ENCODE peak calls at places on chromosomes 7 and 10, in nine cellular contexts. C, Z, D, P, X, U, B, Q and T are unnamed samples.

GRCh38 chr7:11931306-11931705 is 99.3 kb upstream of the THSD7A start:
- DNase-seq in Z (no peak), P (no peak), X (no peak), Q (no peak), C (no peak), B (no peak), U (no peak), D (no peak), T (no peak)

GRCh38 chr10:116612107-116612506 is 8.6 kb upstream of the PNLIPRP2 start:
- DNase-seq in Z (no peak), U (no peak), X (no peak), D (no peak), Q (no peak), C (no peak), B (no peak), P (no peak), T (no peak)

GRCh38 chr10:3886191-3886590 is 101.2 kb upstream of the KLF6 start:
- DNase-seq in C (peak), X (peak), Q (no peak), U (no peak), B (no peak), D (no peak), Z (peak), P (no peak), T (peak)

GRCh38 chr10:75396861-75397570 is 4.5 kb downstream of the ZNF503 start:
- DNase-seq in D (no peak), P (no peak), Q (no peak), B (no peak), Z (no peak), X (no peak), C (peak), U (no peak), T (no peak)

GRCh38 chr7:31108097-31108657 is 56.1 kb downstream of the ADCYAP1R1 start:
- DNase-seq in C (no peak), Z (no peak), D (no peak), X (no peak), P (no peak), Q (no peak), B (no peak), U (no peak), T (no peak)

GRCh38 chr7:129461809-129462208 is 27.6 kb downstream of the STRIP2 start:
- DNase-seq in C (no peak), B (no peak), P (no peak), Z (no peak), X (no peak), U (no peak), Q (no peak), D (no peak), T (no peak)

GRCh38 chr10:118495499-118495898 is 99.9 kb downstream of the PRLHR start:
- DNase-seq in P (no peak), C (no peak), X (no peak), B (no peak), D (no peak), Q (no peak), U (no peak), Z (no peak), T (no peak)

GRCh38 chr10:101693701-101694055 is 1.3 kb downstream of the FBXW4 start:
- DNase-seq in P (no peak), Z (peak), X (peak), C (no peak), U (no peak), Q (no peak), B (no peak), D (no peak), T (no peak)

GRCh38 chr7:50988465-50988864 is 205.8 kb upstream of the GRB10 start:
- DNase-seq in D (no peak), B (no peak), U (no peak), Q (no peak), C (peak), X (no peak), Z (no peak), P (no peak), T (no peak)

GRCh38 chr7:50781371-50781770 is 1.3 kb downstream of the GRB10 start:
- DNase-seq in C (no peak), D (peak), Z (no peak), P (no peak), U (no peak), Q (no peak), B (no peak), X (no peak), T (peak)

GRCh38 chr7:33418251-33418701 is 288.9 kb downstream of the BBS9 start:
- DNase-seq in X (peak), Z (no peak), U (no peak), B (no peak), C (peak), D (no peak), P (no peak), Q (no peak), T (no peak)

GRCh38 chr10:125662616-125663015 is 20.3 kb downstream of the TEX36 start:
- DNase-seq in Z (no peak), C (no peak), D (no peak), P (no peak), Q (no peak), X (no peak), U (no peak), B (no peak), T (no peak)

GRCh38 chr10:93062499-93063216 is 2.1 kb downstream of the CYP26C1 start:
- DNase-seq in P (no peak), D (no peak), B (no peak), Q (peak), C (peak), U (no peak), Z (no peak), X (peak), T (peak)

GRCh38 chr10:1538531-1539061 is 198.7 kb downstream of the ADARB2 start:
- DNase-seq in C (no peak), X (no peak), Z (no peak), B (no peak), U (no peak), Q (peak), P (no peak), D (no peak), T (peak)

GRCh38 chr10:99912057-99912456 is 97.7 kb downstream of the DNMBP start:
- DNase-seq in Z (no peak), P (no peak), X (no peak), Q (no peak), D (no peak), B (no peak), U (no peak), C (no peak), T (no peak)
- H3K4me3 ChIP-seq in Z (no peak), P (no peak), X (no peak), Q (no peak), D (no peak), B (no peak), U (no peak), C (peak), T (no peak)

DNA sequence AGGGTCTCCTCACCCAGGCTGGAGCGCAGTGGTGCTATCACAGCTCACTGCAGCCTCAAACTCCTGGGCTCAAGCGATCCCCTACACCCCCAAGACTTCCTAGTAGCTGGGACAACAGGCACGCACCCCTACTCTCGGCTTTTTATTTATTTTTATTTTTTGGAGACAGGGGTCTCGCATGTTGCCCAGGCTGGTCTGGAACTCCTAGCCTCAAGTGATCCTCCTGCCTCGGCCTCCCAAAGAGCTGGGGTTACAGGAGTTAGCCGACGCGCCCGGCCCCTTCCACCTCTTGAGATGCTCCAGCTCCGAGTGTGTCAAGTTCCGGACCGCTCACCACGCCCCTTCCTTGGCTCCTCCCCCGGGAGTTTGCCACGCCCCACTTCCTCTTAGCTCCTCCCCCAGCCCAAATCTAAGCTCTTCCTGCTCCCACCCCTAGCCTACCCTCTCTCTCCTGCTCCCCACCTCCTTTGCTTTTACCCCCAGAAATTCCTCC is 6.3 kb downstream of the NAT16 start:
- DNase-seq in Q (no peak), X (no peak), Z (no peak), P (no peak), C (peak), U (peak), D (peak), B (no peak), T (no peak)
- H3K4me3 ChIP-seq in Q (no peak), X (no peak), Z (no peak), P (no peak), C (peak), U (no peak), D (no peak), B (peak), T (no peak)

DNA sequence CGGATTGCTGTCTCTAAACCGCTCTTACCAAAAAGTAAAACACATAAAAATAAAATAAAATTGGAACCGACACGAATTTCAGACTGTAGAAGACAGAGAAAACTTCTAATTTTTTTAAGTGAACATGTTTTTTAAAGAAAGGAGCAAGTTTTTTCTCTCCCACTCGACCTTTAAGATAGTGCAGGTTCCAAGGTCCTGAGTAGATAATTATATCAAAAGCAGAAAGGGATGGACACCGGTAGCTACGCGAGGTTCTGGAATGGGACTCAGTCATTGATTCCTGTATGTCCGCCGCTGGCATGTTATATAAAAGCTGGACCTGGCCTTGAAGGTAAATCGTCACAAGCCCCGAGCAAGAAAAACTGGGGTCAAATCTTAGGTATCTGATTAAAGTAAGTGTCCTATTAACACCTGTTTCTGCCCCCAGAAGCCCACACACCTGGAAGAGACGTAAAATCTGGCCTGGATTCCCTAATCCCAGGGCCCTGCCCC is 462 bp upstream of the CISD1 start:
- DNase-seq in P (no peak), C (no peak), Q (no peak), D (no peak), Z (no peak), U (no peak), B (no peak), X (no peak), T (no peak)
- H3K4me3 ChIP-seq in P (peak), C (peak), Q (peak), D (peak), Z (peak), U (peak), B (peak), X (peak), T (peak)

GRCh38 chr10:6734286-6734685 is 154.2 kb upstream of the PRKCQ start:
- DNase-seq in Q (no peak), U (no peak), D (no peak), B (no peak), C (no peak), Z (no peak), X (no peak), P (no peak), T (no peak)

GRCh38 chr10:6739530-6740174 is 159.6 kb upstream of the PRKCQ start:
- DNase-seq in Z (no peak), D (no peak), B (no peak), U (no peak), Q (no peak), C (no peak), P (no peak), X (no peak), T (no peak)

GRCh38 chr10:6738464-6738824 is 158.4 kb upstream of the PRKCQ start:
- DNase-seq in B (peak), U (no peak), C (peak), Z (no peak), P (no peak), X (peak), D (no peak), Q (no peak), T (no peak)

GRCh38 chr10:6737080-6737641 is 157.1 kb upstream of the PRKCQ start:
- DNase-seq in P (no peak), Z (no peak), X (peak), U (no peak), C (peak), B (peak), Q (no peak), D (no peak), T (peak)

DNA sequence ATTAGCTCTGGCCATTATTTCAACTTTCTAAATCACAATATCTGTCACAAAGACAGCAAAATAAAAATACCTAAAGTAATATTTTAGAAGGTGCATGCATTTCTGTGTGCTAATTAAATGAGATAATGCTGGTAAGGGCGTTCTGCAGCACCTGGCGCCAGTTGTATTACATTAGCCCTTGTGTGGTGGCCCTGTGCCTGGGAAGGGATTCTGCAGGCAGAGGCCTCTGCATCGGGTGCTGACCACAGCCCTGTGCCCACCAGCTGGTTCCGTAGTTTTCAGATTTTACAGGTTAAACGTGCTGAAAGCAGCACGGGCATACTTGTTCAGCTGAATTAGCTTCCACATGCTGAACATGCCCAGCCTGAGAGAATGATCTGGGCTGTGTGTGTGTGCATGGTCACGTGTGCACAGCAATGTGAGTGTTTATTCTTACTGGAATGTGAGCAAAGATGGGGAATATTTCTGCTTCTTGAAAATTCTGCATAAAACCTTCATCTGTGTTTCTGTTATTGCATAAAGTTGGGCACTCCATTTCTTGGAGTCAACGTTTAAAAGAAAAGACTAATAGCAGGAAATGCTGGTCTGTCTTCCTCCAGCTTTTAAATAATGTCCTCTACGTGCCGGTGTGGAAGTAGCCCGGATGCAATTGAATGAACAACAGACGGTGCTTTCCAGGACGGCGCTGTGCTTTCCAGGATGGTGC is 157.8 kb upstream of the PRKCQ start:
- DNase-seq in Q (no peak), X (peak), D (no peak), U (no peak), B (peak), C (no peak), P (no peak), Z (no peak), T (no peak)
- H3K4me3 ChIP-seq in Q (no peak), X (no peak), D (no peak), U (no peak), B (peak), C (no peak), P (peak), Z (no peak), T (no peak)

GRCh38 chr7:7247658-7248057 is 65.3 kb downstream of the C1GALT1 start:
- DNase-seq in C (no peak), P (no peak), U (no peak), Z (no peak), X (no peak), Q (no peak), B (no peak), D (no peak), T (no peak)
- H3K4me3 ChIP-seq in C (no peak), P (no peak), U (peak), Z (no peak), X (no peak), Q (no peak), B (peak), D (no peak), T (no peak)

DNA sequence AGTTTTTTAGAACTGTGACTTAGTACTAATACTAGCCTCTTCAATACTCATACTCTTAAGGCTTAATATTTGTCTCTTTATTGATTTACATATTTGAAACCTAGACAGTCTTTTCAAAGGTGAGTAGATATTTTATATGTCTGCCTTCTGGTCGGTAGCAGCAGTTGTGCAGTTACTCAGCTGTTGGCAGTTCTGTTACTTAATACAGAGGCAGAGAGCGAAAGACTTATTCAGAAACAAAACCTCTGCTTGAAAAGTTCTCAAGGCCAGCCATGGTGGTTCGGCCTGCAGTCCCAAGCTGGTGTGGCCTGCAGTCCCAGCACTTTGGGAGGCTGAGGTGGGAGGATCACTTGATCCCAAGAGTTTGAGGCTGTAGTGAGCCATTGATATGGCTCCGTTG is 84.2 kb downstream of the AUTS2 start:
- DNase-seq in X (no peak), P (no peak), D (no peak), C (no peak), Q (no peak), U (no peak), B (no peak), Z (no peak), T (no peak)
- H3K4me3 ChIP-seq in X (no peak), P (no peak), D (no peak), C (no peak), Q (no peak), U (no peak), B (no peak), Z (no peak), T (no peak)

GRCh38 chr7:87212478-87212877 is 7.1 kb downstream of the TMEM243 start:
- DNase-seq in Q (no peak), P (no peak), U (no peak), D (no peak), B (no peak), Z (no peak), C (no peak), X (no peak), T (no peak)
- H3K4me3 ChIP-seq in Q (no peak), P (no peak), U (peak), D (peak), B (no peak), Z (no peak), C (no peak), X (no peak), T (peak)

GRCh38 chr7:143287321-143287934 is 723 bp upstream of the CASP2 start:
- DNase-seq in X (no peak), U (no peak), C (no peak), Z (no peak), P (no peak), B (no peak), Q (peak), D (no peak), T (no peak)
- H3K4me3 ChIP-seq in X (peak), U (peak), C (peak), Z (peak), P (peak), B (peak), Q (peak), D (peak), T (peak)